ENCODE peak calls at places on chromosomes 6 and 20, in seven cellular contexts. F, I, X, P, R, W and U are unnamed samples.
A peak's percentile ranks its signal among the peaks of the same experiment; 100 is the strongest.

GRCh38 chr6:123027392-123027791 is 31.4 kb downstream of the CLVS2 start:
- DNase-seq in R (no peak), I (no peak), X (no peak), W (no peak), P (no peak), F (no peak), U (no peak)

GRCh38 chr6:48476257-48476656 is 365.3 kb upstream of the PTCHD4 start:
- DNase-seq in R (no peak), I (peak; percentile 60), X (peak; percentile 24), W (no peak), F (peak; percentile 61), P (peak; percentile 13), U (peak; percentile 16)

GRCh38 chr20:4157516-4157915 is 142.2 kb upstream of the RNF24 start:
- DNase-seq in I (no peak), F (no peak), R (no peak), P (no peak), X (no peak), W (no peak), U (no peak)

GRCh38 chr6:93417421-93417996 is 1.9 kb downstream of the EPHA7 start:
- DNase-seq in I (peak; percentile 46), X (peak; percentile 19), F (peak; percentile 55), W (no peak), P (peak; percentile 27), R (no peak), U (peak; percentile 70)

GRCh38 chr6:133752129-133752528 is 136.8 kb upstream of the TCF21 start:
- DNase-seq in I (no peak), W (no peak), R (no peak), F (no peak), P (no peak), X (no peak), U (no peak)

GRCh38 chr6:134035823-134036296 is 16.6 kb downstream of the SLC2A12 start:
- DNase-seq in P (peak; percentile 92), W (no peak), F (peak; percentile 72), X (peak; percentile 61), R (no peak), I (peak; percentile 57), U (peak; percentile 84)

GRCh38 chr20:59005523-59006166 is 1.4 kb downstream of the CTSZ start:
- DNase-seq in F (no peak), P (no peak), W (no peak), I (no peak), X (no peak), R (no peak), U (no peak)

GRCh38 chr20:2301164-2301622 is 5.4 kb downstream of the TGM3 start:
- DNase-seq in W (peak; percentile 80), P (peak; percentile 17), I (peak; percentile 8), R (peak; percentile 44), X (no peak), F (peak; percentile 39), U (no peak)

GRCh38 chr6:130965657-130966056 is 97.4 kb downstream of the EPB41L2 start:
- DNase-seq in W (no peak), F (peak; percentile 73), P (peak; percentile 68), X (peak; percentile 89), R (no peak), I (peak; percentile 88), U (peak; percentile 40)

GRCh38 chr6:31582230-31582601 is at the start of gene LTB:
- DNase-seq in F (no peak), R (no peak), X (no peak), W (no peak), P (no peak), I (no peak), U (no peak)

GRCh38 chr6:42764883-42765653 is 16.8 kb upstream of the BICRAL start:
- DNase-seq in F (no peak), W (no peak), I (no peak), R (no peak), P (no peak), X (peak; percentile 52), U (no peak)

GRCh38 chr6:100553243-100553642 is 88.5 kb upstream of the SIM1 start:
- DNase-seq in W (no peak), F (no peak), R (no peak), P (no peak), I (no peak), X (no peak), U (no peak)

GRCh38 chr6:119834418-119834817 is 484.9 kb upstream of the MAN1A1 start:
- DNase-seq in P (no peak), X (no peak), I (no peak), W (no peak), F (peak; percentile 3), R (no peak), U (no peak)

GRCh38 chr20:62052336-62052841 is 13.3 kb downstream of the TAF4 start:
- DNase-seq in R (no peak), F (no peak), I (no peak), P (no peak), X (no peak), W (no peak), U (no peak)

GRCh38 chr20:33944914-33945313 is 48.8 kb upstream of the RALY start:
- DNase-seq in I (no peak), W (no peak), R (no peak), X (no peak), P (peak; percentile 11), F (no peak), U (peak; percentile 6)

GRCh38 chr6:88157106-88157505 is 9.0 kb downstream of the CNR1 start:
- DNase-seq in W (no peak), R (no peak), P (no peak), I (peak; percentile 32), F (no peak), X (peak; percentile 7), U (no peak)

GRCh38 chr6:155582016-155582991 is 126.7 kb upstream of the NOX3 start:
- DNase-seq in X (no peak), R (no peak), P (no peak), F (no peak), W (no peak), I (no peak), U (no peak)

GRCh38 chr6:4403828-4404227 is 268.5 kb upstream of the ECI2 start:
- DNase-seq in X (no peak), F (no peak), I (peak; percentile 48), R (no peak), P (no peak), W (no peak), U (no peak)

GRCh38 chr6:130513770-130514169 is 148.0 kb downstream of the TMEM200A start:
- DNase-seq in P (peak; percentile 98), I (peak; percentile 32), X (peak; percentile 62), W (no peak), F (peak; percentile 32), R (no peak), U (peak; percentile 84)

GRCh38 chr6:68134796-68135195 is 500.3 kb upstream of the ADGRB3 start:
- DNase-seq in P (peak; percentile 50), X (no peak), W (no peak), F (peak; percentile 6), I (no peak), R (no peak), U (peak; percentile 35)

DNA sequence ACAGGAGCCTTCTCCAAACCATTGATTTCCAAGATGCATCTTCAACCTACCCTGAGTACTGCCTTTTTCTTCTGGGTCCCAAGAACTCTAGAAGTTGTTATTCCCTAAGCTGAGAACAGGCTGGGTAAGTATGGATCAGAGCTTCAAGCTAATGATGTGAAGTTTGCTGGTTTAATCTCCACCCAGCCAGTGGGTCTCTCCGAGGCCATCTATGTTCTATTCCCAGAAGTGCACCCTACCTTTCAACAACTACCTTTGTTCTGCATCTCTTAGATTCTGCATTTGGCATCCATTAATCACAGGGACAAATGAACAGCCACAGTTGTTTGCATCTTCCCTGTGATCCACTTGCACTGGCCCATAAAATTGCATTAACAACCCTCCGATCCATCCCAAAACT is 246.2 kb downstream of the HIVEP2 start:
- DNase-seq in R (no peak), W (no peak), X (no peak), P (no peak), F (peak; percentile 23), I (no peak), U (no peak)
- TF ChIP-seq CTCF in R (no peak), W (peak; percentile 12), X (no peak), P (peak; percentile 22), F (peak; percentile 10), I (peak; percentile 17), U (peak; percentile 29)

DNA sequence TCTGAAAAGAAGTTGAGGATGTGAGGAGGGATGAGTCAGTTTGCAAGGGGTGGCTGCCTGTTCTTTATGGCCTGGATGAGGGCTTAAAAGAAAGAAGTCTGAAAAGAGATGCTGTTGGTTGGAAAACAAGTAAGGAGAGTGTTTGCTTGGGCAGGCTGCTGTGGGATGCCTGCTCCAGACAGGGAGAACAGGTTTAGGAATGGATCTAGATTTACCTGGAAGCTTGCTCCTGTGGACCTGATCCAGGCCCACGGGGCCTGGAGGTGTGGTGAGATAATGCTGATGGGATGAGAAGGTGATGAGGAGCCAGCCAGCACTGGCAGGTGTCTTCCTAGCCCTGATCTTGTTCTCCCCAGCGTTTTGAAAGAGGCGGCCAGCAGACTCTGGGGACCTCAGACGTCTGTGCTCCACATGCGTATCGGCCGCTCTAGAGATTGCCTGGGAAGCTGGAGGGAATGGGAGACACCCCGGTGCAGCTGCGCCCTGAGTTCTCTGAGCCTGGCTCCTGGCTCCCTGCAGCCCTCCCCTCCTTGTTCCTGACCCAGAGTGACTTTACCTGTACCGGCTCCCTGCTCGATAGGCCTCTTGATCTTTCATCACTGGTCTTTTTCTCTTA is 331.3 kb downstream of the ZFAND3 start:
- DNase-seq in W (no peak), I (no peak), P (no peak), F (peak; percentile 27), R (no peak), X (no peak), U (no peak)
- H3K4me3 ChIP-seq in W (no peak overlapping the region), I (no peak overlapping the region), P (no peak overlapping the region), F (no peak overlapping the region), R (no peak overlapping the region), X (no peak overlapping the region), U (no peak overlapping the region)

DNA sequence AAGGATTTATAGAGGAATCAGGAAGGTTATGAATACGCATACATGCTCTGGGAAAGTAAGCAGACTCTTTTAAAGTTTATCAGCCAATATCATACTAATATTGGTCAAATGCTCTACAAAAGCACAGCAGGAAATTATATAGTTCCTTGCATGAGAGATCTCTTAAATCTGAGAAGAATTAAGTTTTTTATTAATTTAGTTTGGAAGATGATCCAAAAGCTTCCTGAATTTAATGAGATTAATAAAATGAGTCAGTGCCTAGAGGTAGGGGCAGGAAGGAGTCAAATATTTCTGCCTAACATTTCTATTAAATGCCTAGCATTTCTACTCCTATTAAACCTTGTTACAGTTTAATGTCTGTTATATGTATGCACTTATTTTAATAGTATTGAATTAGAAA is 1608.2 kb downstream of the GRIK2 start:
- DNase-seq in W (no peak), F (no peak), R (no peak), P (no peak), X (no peak), I (no peak), U (no peak)
- TF ChIP-seq CTCF in W (no peak), F (no peak), R (no peak), P (no peak), X (no peak), I (no peak), U (no peak)

GRCh38 chr6:35451354-35452185 is 568 bp upstream of the FANCE start:
- DNase-seq in I (no peak), R (no peak), F (no peak), P (no peak), X (no peak), W (no peak), U (no peak)

GRCh38 chr6:35454843-35455110 is 2.6 kb downstream of the FANCE start:
- DNase-seq in R (no peak), I (no peak), W (no peak), X (no peak), P (no peak), F (no peak), U (no peak)

GRCh38 chr6:35449287-35449881 is 2.8 kb upstream of the FANCE start:
- DNase-seq in X (peak; percentile 78), F (peak; percentile 81), I (peak; percentile 81), P (peak; percentile 52), W (peak; percentile 31), R (no peak), U (peak; percentile 69)

GRCh38 chr6:35452186-35453090 is at the start of gene FANCE:
- DNase-seq in I (peak; percentile 93), F (peak; percentile 97), X (peak; percentile 86), P (peak; percentile 82), R (peak; percentile 95), W (peak; percentile 93), U (peak; percentile 93)

GRCh38 chr6:35453236-35453635 is 1.1 kb downstream of the FANCE start:
- DNase-seq in I (no peak), W (no peak), F (no peak), P (no peak), X (peak; percentile 21), R (no peak), U (no peak)
- H3K4me3 ChIP-seq in I (no peak overlapping the region), W (peak overlapping the region; percentile 76), F (peak overlapping the region; percentile 79), P (peak overlapping the region; percentile 64), X (peak overlapping the region; percentile 75), R (peak overlapping the region; percentile 65), U (peak overlapping the region; percentile 44)